ENCODE peak calls at places on chromosomes 2 and 18, in six cellular contexts. One of them, this sample, is unnamed.

GRCh38 chr18:2655954-2656236 is 369 bp downstream of the SMCHD1 start:
- DNase-seq in chondrocyte: peak
- DNase-seq in AG08395: no peak
- DNase-seq in mesothelial cell of epicardium: no peak
- DNase-seq in stomach: no peak
- DNase-seq in small intestine: no peak
- DNase-seq in this sample: no peak

GRCh38 chr2:124640221-124640750 is 615.2 kb downstream of the CNTNAP5 start:
- DNase-seq in chondrocyte: no peak
- DNase-seq in AG08395: no peak
- DNase-seq in mesothelial cell of epicardium: no peak
- DNase-seq in stomach: no peak
- DNase-seq in small intestine: no peak
- DNase-seq in this sample: no peak

GRCh38 chr18:74820160-74820780 is 222.6 kb downstream of the ZNF407 start:
- DNase-seq in chondrocyte: no peak
- DNase-seq in AG08395: no peak
- DNase-seq in mesothelial cell of epicardium: no peak
- DNase-seq in stomach: no peak
- DNase-seq in small intestine: no peak
- DNase-seq in this sample: no peak

GRCh38 chr2:47690132-47690531 is 92.8 kb upstream of the MSH6 start:
- DNase-seq in chondrocyte: no peak
- DNase-seq in AG08395: no peak
- DNase-seq in mesothelial cell of epicardium: no peak
- DNase-seq in stomach: no peak
- DNase-seq in small intestine: no peak
- DNase-seq in this sample: no peak

GRCh38 chr18:9743200-9744016 is 35.3 kb downstream of the RAB31 start:
- DNase-seq in chondrocyte: no peak
- DNase-seq in AG08395: peak
- DNase-seq in mesothelial cell of epicardium: no peak
- DNase-seq in stomach: peak
- DNase-seq in small intestine: no peak
- DNase-seq in this sample: peak

GRCh38 chr2:23566236-23567142 is 181.5 kb downstream of the KLHL29 start:
- DNase-seq in chondrocyte: no peak
- DNase-seq in AG08395: peak
- DNase-seq in mesothelial cell of epicardium: peak
- DNase-seq in stomach: no peak
- DNase-seq in small intestine: peak
- DNase-seq in this sample: no peak

GRCh38 chr18:48113691-48114090 is 183.2 kb upstream of the SMAD2 start:
- DNase-seq in chondrocyte: no peak
- DNase-seq in AG08395: no peak
- DNase-seq in mesothelial cell of epicardium: no peak
- DNase-seq in stomach: no peak
- DNase-seq in small intestine: no peak
- DNase-seq in this sample: no peak

GRCh38 chr18:73829146-73829545 is 318.5 kb downstream of the FBXO15 start:
- DNase-seq in chondrocyte: no peak
- DNase-seq in AG08395: no peak
- DNase-seq in mesothelial cell of epicardium: no peak
- DNase-seq in stomach: no peak
- DNase-seq in small intestine: no peak
- DNase-seq in this sample: no peak

GRCh38 chr2:194166818-194167217 is 1490.2 kb upstream of the SLC39A10 start:
- DNase-seq in chondrocyte: no peak
- DNase-seq in AG08395: no peak
- DNase-seq in mesothelial cell of epicardium: no peak
- DNase-seq in stomach: no peak
- DNase-seq in small intestine: peak
- DNase-seq in this sample: no peak

GRCh38 chr2:96107883-96108551 is 8.4 kb downstream of the ADRA2B start:
- DNase-seq in chondrocyte: peak
- DNase-seq in AG08395: no peak
- DNase-seq in mesothelial cell of epicardium: no peak
- DNase-seq in stomach: no peak
- DNase-seq in small intestine: no peak
- DNase-seq in this sample: no peak

GRCh38 chr18:34280653-34281052 is 55.9 kb upstream of the NOL4 start:
- DNase-seq in chondrocyte: no peak
- DNase-seq in AG08395: no peak
- DNase-seq in mesothelial cell of epicardium: no peak
- DNase-seq in stomach: no peak
- DNase-seq in small intestine: no peak
- DNase-seq in this sample: no peak

GRCh38 chr18:9739516-9739915 is 31.4 kb downstream of the RAB31 start:
- DNase-seq in chondrocyte: no peak
- DNase-seq in AG08395: no peak
- DNase-seq in mesothelial cell of epicardium: no peak
- DNase-seq in stomach: no peak
- DNase-seq in small intestine: no peak
- DNase-seq in this sample: no peak

GRCh38 chr2:112129060-112129459 is 9.1 kb upstream of the FBLN7 start:
- DNase-seq in chondrocyte: no peak
- DNase-seq in AG08395: no peak
- DNase-seq in mesothelial cell of epicardium: no peak
- DNase-seq in stomach: no peak
- DNase-seq in small intestine: no peak
- DNase-seq in this sample: no peak

GRCh38 chr2:118913805-118914645 is 28.0 kb upstream of the MARCO start:
- DNase-seq in chondrocyte: no peak
- DNase-seq in AG08395: peak
- DNase-seq in mesothelial cell of epicardium: no peak
- DNase-seq in stomach: no peak
- DNase-seq in small intestine: no peak
- DNase-seq in this sample: peak

GRCh38 chr2:77443076-77443475 is 79.1 kb downstream of the LRRTM4 start:
- DNase-seq in chondrocyte: no peak
- DNase-seq in AG08395: no peak
- DNase-seq in mesothelial cell of epicardium: no peak
- DNase-seq in stomach: no peak
- DNase-seq in small intestine: no peak
- DNase-seq in this sample: no peak

GRCh38 chr2:23107341-23107941 is 277.5 kb upstream of the KLHL29 start:
- DNase-seq in chondrocyte: no peak
- DNase-seq in AG08395: no peak
- DNase-seq in mesothelial cell of epicardium: no peak
- DNase-seq in stomach: no peak
- DNase-seq in small intestine: no peak
- DNase-seq in this sample: no peak

GRCh38 chr2:160505236-160505635 is 11.6 kb upstream of the RBMS1 start:
- DNase-seq in chondrocyte: no peak
- DNase-seq in AG08395: no peak
- DNase-seq in mesothelial cell of epicardium: no peak
- DNase-seq in stomach: no peak
- DNase-seq in small intestine: no peak
- DNase-seq in this sample: no peak

GRCh38 chr2:100179806-100180205 is 37.4 kb upstream of the AFF3 start:
- DNase-seq in chondrocyte: no peak
- DNase-seq in AG08395: no peak
- DNase-seq in mesothelial cell of epicardium: no peak
- DNase-seq in stomach: no peak
- DNase-seq in small intestine: no peak
- DNase-seq in this sample: no peak

GRCh38 chr2:37281916-37282315 is 42.7 kb downstream of the PRKD3 start:
- DNase-seq in chondrocyte: no peak
- DNase-seq in AG08395: no peak
- DNase-seq in mesothelial cell of epicardium: no peak
- DNase-seq in stomach: no peak
- DNase-seq in small intestine: no peak
- DNase-seq in this sample: no peak

GRCh38 chr2:216606551-216607527 is 26.4 kb upstream of the IGFBP2 start:
- DNase-seq in chondrocyte: no peak
- DNase-seq in AG08395: no peak
- DNase-seq in mesothelial cell of epicardium: no peak
- DNase-seq in stomach: no peak
- DNase-seq in small intestine: peak
- DNase-seq in this sample: no peak

GRCh38 chr2:239689410-239689809 is 288.6 kb upstream of the HDAC4 start:
- DNase-seq in chondrocyte: no peak
- DNase-seq in AG08395: no peak
- DNase-seq in mesothelial cell of epicardium: no peak
- DNase-seq in stomach: no peak
- DNase-seq in small intestine: no peak
- DNase-seq in this sample: no peak

GRCh38 chr2:86695053-86695691 is 24.9 kb upstream of the RMND5A start:
- DNase-seq in chondrocyte: no peak
- DNase-seq in AG08395: no peak
- DNase-seq in mesothelial cell of epicardium: no peak
- DNase-seq in stomach: peak
- DNase-seq in small intestine: peak
- DNase-seq in this sample: no peak

GRCh38 chr18:24726727-24727539 is 266.5 kb downstream of the HRH4 start:
- DNase-seq in chondrocyte: no peak
- DNase-seq in AG08395: peak
- DNase-seq in mesothelial cell of epicardium: peak
- DNase-seq in stomach: peak
- DNase-seq in small intestine: peak
- DNase-seq in this sample: peak

This sample was measured in foreskin fibroblast.